ENCODE peak calls at places on chromosomes 16 and 17, in nine cellular contexts. One of them, this sample, is unnamed.
A peak's percentile ranks its signal among the peaks of the same experiment; 100 is the strongest.

GRCh38 chr16:11980167-11980844 is 3.8 kb downstream of the SNX29 start:
- DNase-seq in C1 segment of cervical spinal cord: no peak
- DNase-seq in kidney glomerular epithelial cell: no peak
- DNase-seq in GM19239: no peak
- DNase-seq in fibroblast of gingiva: no peak
- DNase-seq in OCI-LY7: no peak
- DNase-seq in mesothelial cell of epicardium: no peak
- DNase-seq in activated CD4-positive, alpha-beta T cell treated with anti-CD3 and anti-CD28 coated beads, Interleukin-2, amount 50 U/mL, for 4 hours: no peak
- DNase-seq in NCI-H1105: no peak
- DNase-seq in this sample: peak; percentile 45

GRCh38 chr17:28384281-28385036 is 13.0 kb downstream of the SARM1 start:
- DNase-seq in C1 segment of cervical spinal cord: no peak
- DNase-seq in kidney glomerular epithelial cell: peak; percentile 37
- DNase-seq in GM19239: peak; percentile 76
- DNase-seq in fibroblast of gingiva: no peak
- DNase-seq in OCI-LY7: no peak
- DNase-seq in mesothelial cell of epicardium: no peak
- DNase-seq in activated CD4-positive, alpha-beta T cell treated with anti-CD3 and anti-CD28 coated beads, Interleukin-2, amount 50 U/mL, for 4 hours: peak; percentile 49
- DNase-seq in NCI-H1105: peak; percentile 69
- DNase-seq in this sample: peak; percentile 80

GRCh38 chr17:22310717-22311686 is 618.7 kb downstream of the KCNJ18 start:
- DNase-seq in C1 segment of cervical spinal cord: no peak
- DNase-seq in kidney glomerular epithelial cell: no peak
- DNase-seq in GM19239: no peak
- DNase-seq in fibroblast of gingiva: no peak
- DNase-seq in OCI-LY7: no peak
- DNase-seq in mesothelial cell of epicardium: no peak
- DNase-seq in activated CD4-positive, alpha-beta T cell treated with anti-CD3 and anti-CD28 coated beads, Interleukin-2, amount 50 U/mL, for 4 hours: no peak
- DNase-seq in NCI-H1105: no peak
- DNase-seq in this sample: no peak

GRCh38 chr17:79978545-79978852 is 57.2 kb downstream of the TBC1D16 start:
- DNase-seq in C1 segment of cervical spinal cord: no peak
- DNase-seq in kidney glomerular epithelial cell: no peak
- DNase-seq in GM19239: no peak
- DNase-seq in fibroblast of gingiva: peak; percentile 65
- DNase-seq in OCI-LY7: no peak
- DNase-seq in mesothelial cell of epicardium: no peak
- DNase-seq in activated CD4-positive, alpha-beta T cell treated with anti-CD3 and anti-CD28 coated beads, Interleukin-2, amount 50 U/mL, for 4 hours: no peak
- DNase-seq in NCI-H1105: no peak
- DNase-seq in this sample: no peak

GRCh38 chr17:10171057-10171456 is 27.3 kb downstream of the GAS7 start:
- DNase-seq in C1 segment of cervical spinal cord: peak; percentile 13
- DNase-seq in kidney glomerular epithelial cell: no peak
- DNase-seq in GM19239: no peak
- DNase-seq in fibroblast of gingiva: no peak
- DNase-seq in OCI-LY7: no peak
- DNase-seq in mesothelial cell of epicardium: no peak
- DNase-seq in activated CD4-positive, alpha-beta T cell treated with anti-CD3 and anti-CD28 coated beads, Interleukin-2, amount 50 U/mL, for 4 hours: no peak
- DNase-seq in NCI-H1105: no peak
- DNase-seq in this sample: no peak

GRCh38 chr16:52471650-52472370 is 75.1 kb downstream of the TOX3 start:
- DNase-seq in C1 segment of cervical spinal cord: no peak
- DNase-seq in kidney glomerular epithelial cell: no peak
- DNase-seq in GM19239: no peak
- DNase-seq in fibroblast of gingiva: no peak
- DNase-seq in OCI-LY7: no peak
- DNase-seq in mesothelial cell of epicardium: no peak
- DNase-seq in activated CD4-positive, alpha-beta T cell treated with anti-CD3 and anti-CD28 coated beads, Interleukin-2, amount 50 U/mL, for 4 hours: no peak
- DNase-seq in NCI-H1105: no peak
- DNase-seq in this sample: no peak

GRCh38 chr17:1168537-1169234 is 11.1 kb downstream of the ABR start:
- DNase-seq in C1 segment of cervical spinal cord: peak; percentile 24
- DNase-seq in kidney glomerular epithelial cell: no peak
- DNase-seq in GM19239: no peak
- DNase-seq in fibroblast of gingiva: no peak
- DNase-seq in OCI-LY7: no peak
- DNase-seq in mesothelial cell of epicardium: no peak
- DNase-seq in activated CD4-positive, alpha-beta T cell treated with anti-CD3 and anti-CD28 coated beads, Interleukin-2, amount 50 U/mL, for 4 hours: no peak
- DNase-seq in NCI-H1105: no peak
- DNase-seq in this sample: no peak

GRCh38 chr16:87322360-87322759 is 5.2 kb upstream of the C16orf95 start:
- DNase-seq in C1 segment of cervical spinal cord: no peak
- DNase-seq in kidney glomerular epithelial cell: no peak
- DNase-seq in GM19239: no peak
- DNase-seq in fibroblast of gingiva: no peak
- DNase-seq in OCI-LY7: no peak
- DNase-seq in mesothelial cell of epicardium: no peak
- DNase-seq in activated CD4-positive, alpha-beta T cell treated with anti-CD3 and anti-CD28 coated beads, Interleukin-2, amount 50 U/mL, for 4 hours: no peak
- DNase-seq in NCI-H1105: no peak
- DNase-seq in this sample: no peak

GRCh38 chr17:50420419-50421112 is 5.5 kb upstream of the ACSF2 start:
- DNase-seq in C1 segment of cervical spinal cord: no peak
- DNase-seq in kidney glomerular epithelial cell: no peak
- DNase-seq in GM19239: no peak
- DNase-seq in fibroblast of gingiva: peak; percentile 72
- DNase-seq in OCI-LY7: no peak
- DNase-seq in mesothelial cell of epicardium: no peak
- DNase-seq in activated CD4-positive, alpha-beta T cell treated with anti-CD3 and anti-CD28 coated beads, Interleukin-2, amount 50 U/mL, for 4 hours: no peak
- DNase-seq in NCI-H1105: no peak
- DNase-seq in this sample: no peak

GRCh38 chr17:62968445-62968923 is 2.4 kb downstream of the TANC2 start:
- DNase-seq in C1 segment of cervical spinal cord: peak; percentile 5
- DNase-seq in kidney glomerular epithelial cell: peak; percentile 89
- DNase-seq in GM19239: peak; percentile 75
- DNase-seq in fibroblast of gingiva: peak; percentile 87
- DNase-seq in OCI-LY7: peak; percentile 85
- DNase-seq in mesothelial cell of epicardium: no peak
- DNase-seq in activated CD4-positive, alpha-beta T cell treated with anti-CD3 and anti-CD28 coated beads, Interleukin-2, amount 50 U/mL, for 4 hours: peak; percentile 23
- DNase-seq in NCI-H1105: peak; percentile 72
- DNase-seq in this sample: peak; percentile 80

GRCh38 chr17:82370471-82371332 is 863 bp upstream of the UTS2R start:
- DNase-seq in C1 segment of cervical spinal cord: no peak
- DNase-seq in kidney glomerular epithelial cell: no peak
- DNase-seq in GM19239: peak; percentile 81
- DNase-seq in fibroblast of gingiva: no peak
- DNase-seq in OCI-LY7: peak; percentile 87
- DNase-seq in mesothelial cell of epicardium: no peak
- DNase-seq in activated CD4-positive, alpha-beta T cell treated with anti-CD3 and anti-CD28 coated beads, Interleukin-2, amount 50 U/mL, for 4 hours: peak; percentile 23
- DNase-seq in NCI-H1105: no peak
- DNase-seq in this sample: peak; percentile 68

GRCh38 chr17:50501054-50501453 is 7.2 kb upstream of the MYCBPAP start:
- DNase-seq in C1 segment of cervical spinal cord: no peak
- DNase-seq in kidney glomerular epithelial cell: no peak
- DNase-seq in GM19239: no peak
- DNase-seq in fibroblast of gingiva: no peak
- DNase-seq in OCI-LY7: peak; percentile 37
- DNase-seq in mesothelial cell of epicardium: no peak
- DNase-seq in activated CD4-positive, alpha-beta T cell treated with anti-CD3 and anti-CD28 coated beads, Interleukin-2, amount 50 U/mL, for 4 hours: peak; percentile 30
- DNase-seq in NCI-H1105: no peak
- DNase-seq in this sample: no peak

GRCh38 chr16:81901483-81901882 is 109.8 kb downstream of the SDR42E1 start:
- DNase-seq in C1 segment of cervical spinal cord: no peak
- DNase-seq in kidney glomerular epithelial cell: no peak
- DNase-seq in GM19239: no peak
- DNase-seq in fibroblast of gingiva: peak; percentile 43
- DNase-seq in OCI-LY7: no peak
- DNase-seq in mesothelial cell of epicardium: no peak
- DNase-seq in activated CD4-positive, alpha-beta T cell treated with anti-CD3 and anti-CD28 coated beads, Interleukin-2, amount 50 U/mL, for 4 hours: no peak
- DNase-seq in NCI-H1105: no peak
- DNase-seq in this sample: no peak

GRCh38 chr17:10013360-10014112 is 108.5 kb upstream of the RCVRN start:
- DNase-seq in C1 segment of cervical spinal cord: no peak
- DNase-seq in kidney glomerular epithelial cell: no peak
- DNase-seq in GM19239: peak; percentile 44
- DNase-seq in fibroblast of gingiva: no peak
- DNase-seq in OCI-LY7: no peak
- DNase-seq in mesothelial cell of epicardium: no peak
- DNase-seq in activated CD4-positive, alpha-beta T cell treated with anti-CD3 and anti-CD28 coated beads, Interleukin-2, amount 50 U/mL, for 4 hours: no peak
- DNase-seq in NCI-H1105: no peak
- DNase-seq in this sample: peak; percentile 70

GRCh38 chr17:2853111-2853721 is 57.0 kb downstream of the RAP1GAP2 start:
- DNase-seq in C1 segment of cervical spinal cord: no peak
- DNase-seq in kidney glomerular epithelial cell: peak; percentile 24
- DNase-seq in GM19239: no peak
- DNase-seq in fibroblast of gingiva: peak; percentile 50
- DNase-seq in OCI-LY7: peak; percentile 35
- DNase-seq in mesothelial cell of epicardium: peak; percentile 58
- DNase-seq in activated CD4-positive, alpha-beta T cell treated with anti-CD3 and anti-CD28 coated beads, Interleukin-2, amount 50 U/mL, for 4 hours: peak; percentile 12
- DNase-seq in NCI-H1105: no peak
- DNase-seq in this sample: no peak

GRCh38 chr16:51473091-51473490 is 322.0 kb upstream of the SALL1 start:
- DNase-seq in C1 segment of cervical spinal cord: no peak
- DNase-seq in kidney glomerular epithelial cell: no peak
- DNase-seq in GM19239: no peak
- DNase-seq in fibroblast of gingiva: peak; percentile 6
- DNase-seq in OCI-LY7: no peak
- DNase-seq in mesothelial cell of epicardium: no peak
- DNase-seq in activated CD4-positive, alpha-beta T cell treated with anti-CD3 and anti-CD28 coated beads, Interleukin-2, amount 50 U/mL, for 4 hours: no peak
- DNase-seq in NCI-H1105: no peak
- DNase-seq in this sample: no peak

GRCh38 chr16:9112166-9112843 is 20.9 kb downstream of the HAPSTR1 start:
- DNase-seq in C1 segment of cervical spinal cord: no peak
- DNase-seq in kidney glomerular epithelial cell: peak; percentile 43
- DNase-seq in GM19239: no peak
- DNase-seq in fibroblast of gingiva: no peak
- DNase-seq in OCI-LY7: no peak
- DNase-seq in mesothelial cell of epicardium: no peak
- DNase-seq in activated CD4-positive, alpha-beta T cell treated with anti-CD3 and anti-CD28 coated beads, Interleukin-2, amount 50 U/mL, for 4 hours: no peak
- DNase-seq in NCI-H1105: no peak
- DNase-seq in this sample: no peak

GRCh38 chr16:50560903-50561863 is 13.0 kb downstream of the NKD1 start:
- DNase-seq in C1 segment of cervical spinal cord: no peak
- DNase-seq in kidney glomerular epithelial cell: no peak
- DNase-seq in GM19239: no peak
- DNase-seq in fibroblast of gingiva: no peak
- DNase-seq in OCI-LY7: no peak
- DNase-seq in mesothelial cell of epicardium: no peak
- DNase-seq in activated CD4-positive, alpha-beta T cell treated with anti-CD3 and anti-CD28 coated beads, Interleukin-2, amount 50 U/mL, for 4 hours: no peak
- DNase-seq in NCI-H1105: no peak
- DNase-seq in this sample: no peak

GRCh38 chr16:10992797-10993196 is 48.4 kb downstream of the CLEC16A start:
- DNase-seq in C1 segment of cervical spinal cord: no peak
- DNase-seq in kidney glomerular epithelial cell: peak; percentile 46
- DNase-seq in GM19239: no peak
- DNase-seq in fibroblast of gingiva: peak; percentile 51
- DNase-seq in OCI-LY7: no peak
- DNase-seq in mesothelial cell of epicardium: no peak
- DNase-seq in activated CD4-positive, alpha-beta T cell treated with anti-CD3 and anti-CD28 coated beads, Interleukin-2, amount 50 U/mL, for 4 hours: no peak
- DNase-seq in NCI-H1105: no peak
- DNase-seq in this sample: no peak

GRCh38 chr17:77884019-77884418 is 74.5 kb upstream of the TNRC6C start:
- DNase-seq in C1 segment of cervical spinal cord: peak; percentile 81
- DNase-seq in kidney glomerular epithelial cell: no peak
- DNase-seq in GM19239: no peak
- DNase-seq in fibroblast of gingiva: no peak
- DNase-seq in OCI-LY7: peak; percentile 46
- DNase-seq in mesothelial cell of epicardium: no peak
- DNase-seq in activated CD4-positive, alpha-beta T cell treated with anti-CD3 and anti-CD28 coated beads, Interleukin-2, amount 50 U/mL, for 4 hours: no peak
- DNase-seq in NCI-H1105: peak; percentile 60
- DNase-seq in this sample: no peak

GRCh38 chr17:45394913-45395568 is 37.6 kb downstream of the ARHGAP27 start:
- DNase-seq in C1 segment of cervical spinal cord: peak; percentile 47
- DNase-seq in kidney glomerular epithelial cell: peak; percentile 52
- DNase-seq in GM19239: peak; percentile 80
- DNase-seq in fibroblast of gingiva: peak; percentile 75
- DNase-seq in OCI-LY7: peak; percentile 60
- DNase-seq in mesothelial cell of epicardium: peak; percentile 80
- DNase-seq in activated CD4-positive, alpha-beta T cell treated with anti-CD3 and anti-CD28 coated beads, Interleukin-2, amount 50 U/mL, for 4 hours: peak; percentile 17
- DNase-seq in NCI-H1105: peak; percentile 53
- DNase-seq in this sample: peak; percentile 75

GRCh38 chr17:75307957-75308731 is 18.9 kb upstream of the SLC25A19 start:
- DNase-seq in C1 segment of cervical spinal cord: no peak
- DNase-seq in kidney glomerular epithelial cell: no peak
- DNase-seq in GM19239: no peak
- DNase-seq in fibroblast of gingiva: no peak
- DNase-seq in OCI-LY7: no peak
- DNase-seq in mesothelial cell of epicardium: no peak
- DNase-seq in activated CD4-positive, alpha-beta T cell treated with anti-CD3 and anti-CD28 coated beads, Interleukin-2, amount 50 U/mL, for 4 hours: no peak
- DNase-seq in NCI-H1105: no peak
- DNase-seq in this sample: no peak

GRCh38 chr17:47077576-47077975 is 98.5 kb upstream of the RPRML start:
- DNase-seq in C1 segment of cervical spinal cord: no peak
- DNase-seq in kidney glomerular epithelial cell: no peak
- DNase-seq in GM19239: no peak
- DNase-seq in fibroblast of gingiva: no peak
- DNase-seq in OCI-LY7: no peak
- DNase-seq in mesothelial cell of epicardium: no peak
- DNase-seq in activated CD4-positive, alpha-beta T cell treated with anti-CD3 and anti-CD28 coated beads, Interleukin-2, amount 50 U/mL, for 4 hours: no peak
- DNase-seq in NCI-H1105: no peak
- DNase-seq in this sample: no peak

GRCh38 chr17:48593126-48593829 is at the start of gene HOXB5:
- DNase-seq in C1 segment of cervical spinal cord: no peak
- DNase-seq in kidney glomerular epithelial cell: no peak
- DNase-seq in GM19239: no peak
- DNase-seq in fibroblast of gingiva: no peak
- DNase-seq in OCI-LY7: no peak
- DNase-seq in mesothelial cell of epicardium: peak; percentile 67
- DNase-seq in activated CD4-positive, alpha-beta T cell treated with anti-CD3 and anti-CD28 coated beads, Interleukin-2, amount 50 U/mL, for 4 hours: no peak
- DNase-seq in NCI-H1105: peak; percentile 25
- DNase-seq in this sample: no peak

GRCh38 chr17:32267690-32268205 is 2.1 kb downstream of the RHBDL3 start:
- DNase-seq in C1 segment of cervical spinal cord: no peak
- DNase-seq in kidney glomerular epithelial cell: no peak
- DNase-seq in GM19239: no peak
- DNase-seq in fibroblast of gingiva: no peak
- DNase-seq in OCI-LY7: no peak
- DNase-seq in mesothelial cell of epicardium: no peak
- DNase-seq in activated CD4-positive, alpha-beta T cell treated with anti-CD3 and anti-CD28 coated beads, Interleukin-2, amount 50 U/mL, for 4 hours: peak; percentile 33
- DNase-seq in NCI-H1105: no peak
- DNase-seq in this sample: no peak

GRCh38 chr17:68053237-68054030 is 17.9 kb downstream of the KPNA2 start:
- DNase-seq in C1 segment of cervical spinal cord: no peak
- DNase-seq in kidney glomerular epithelial cell: no peak
- DNase-seq in GM19239: no peak
- DNase-seq in fibroblast of gingiva: peak; percentile 92
- DNase-seq in OCI-LY7: no peak
- DNase-seq in mesothelial cell of epicardium: no peak
- DNase-seq in activated CD4-positive, alpha-beta T cell treated with anti-CD3 and anti-CD28 coated beads, Interleukin-2, amount 50 U/mL, for 4 hours: no peak
- DNase-seq in NCI-H1105: no peak
- DNase-seq in this sample: no peak

GRCh38 chr16:7313170-7313569 is 19.5 kb upstream of the RBFOX1 start:
- DNase-seq in C1 segment of cervical spinal cord: no peak
- DNase-seq in kidney glomerular epithelial cell: no peak
- DNase-seq in GM19239: no peak
- DNase-seq in fibroblast of gingiva: no peak
- DNase-seq in OCI-LY7: peak; percentile 1
- DNase-seq in mesothelial cell of epicardium: no peak
- DNase-seq in activated CD4-positive, alpha-beta T cell treated with anti-CD3 and anti-CD28 coated beads, Interleukin-2, amount 50 U/mL, for 4 hours: no peak
- DNase-seq in NCI-H1105: no peak
- DNase-seq in this sample: no peak

GRCh38 chr16:48156790-48157209 is 1.0 kb upstream of the ABCC12 start:
- DNase-seq in C1 segment of cervical spinal cord: peak; percentile 59
- DNase-seq in kidney glomerular epithelial cell: peak; percentile 69
- DNase-seq in GM19239: peak; percentile 58
- DNase-seq in fibroblast of gingiva: peak; percentile 69
- DNase-seq in OCI-LY7: peak; percentile 63
- DNase-seq in mesothelial cell of epicardium: peak; percentile 93
- DNase-seq in activated CD4-positive, alpha-beta T cell treated with anti-CD3 and anti-CD28 coated beads, Interleukin-2, amount 50 U/mL, for 4 hours: peak; percentile 81
- DNase-seq in NCI-H1105: peak; percentile 71
- DNase-seq in this sample: peak; percentile 80

GRCh38 chr17:81084691-81085419 is 49.9 kb downstream of the BAIAP2 start:
- DNase-seq in C1 segment of cervical spinal cord: peak; percentile 48
- DNase-seq in kidney glomerular epithelial cell: no peak
- DNase-seq in GM19239: no peak
- DNase-seq in fibroblast of gingiva: no peak
- DNase-seq in OCI-LY7: no peak
- DNase-seq in mesothelial cell of epicardium: no peak
- DNase-seq in activated CD4-positive, alpha-beta T cell treated with anti-CD3 and anti-CD28 coated beads, Interleukin-2, amount 50 U/mL, for 4 hours: no peak
- DNase-seq in NCI-H1105: no peak
- DNase-seq in this sample: no peak

GRCh38 chr16:84647830-84648594 is at the start of gene KLHL36:
- DNase-seq in C1 segment of cervical spinal cord: peak; percentile 29
- DNase-seq in kidney glomerular epithelial cell: peak; percentile 29
- DNase-seq in GM19239: peak; percentile 98
- DNase-seq in fibroblast of gingiva: no peak
- DNase-seq in OCI-LY7: peak; percentile 67
- DNase-seq in mesothelial cell of epicardium: peak; percentile 72
- DNase-seq in activated CD4-positive, alpha-beta T cell treated with anti-CD3 and anti-CD28 coated beads, Interleukin-2, amount 50 U/mL, for 4 hours: peak; percentile 54
- DNase-seq in NCI-H1105: no peak
- DNase-seq in this sample: peak; percentile 95

GRCh38 chr17:82126479-82127314 is 28.7 kb upstream of the FASN start:
- DNase-seq in C1 segment of cervical spinal cord: no peak
- DNase-seq in kidney glomerular epithelial cell: no peak
- DNase-seq in GM19239: no peak
- DNase-seq in fibroblast of gingiva: no peak
- DNase-seq in OCI-LY7: peak; percentile 46
- DNase-seq in mesothelial cell of epicardium: no peak
- DNase-seq in activated CD4-positive, alpha-beta T cell treated with anti-CD3 and anti-CD28 coated beads, Interleukin-2, amount 50 U/mL, for 4 hours: peak; percentile 58
- DNase-seq in NCI-H1105: no peak
- DNase-seq in this sample: no peak